ENCODE peak calls at places on chromosome 3, in ten cellular contexts. Y, A, C, N, D, M, W, R, T and B are unnamed samples.

GRCh38 chr3:191568206-191568605 is 107.2 kb downstream of the PYDC2 start:
- DNase-seq in Y (no peak), A (no peak), C (no peak), N (no peak), D (no peak), M (no peak), W (peak; percentile 39), R (no peak), T (no peak), B (no peak)

GRCh38 chr3:44845528-44846520 is 15.9 kb upstream of the TMEM42 start:
- DNase-seq in Y (no peak), A (no peak), C (peak; percentile 4), N (no peak), D (no peak), M (no peak), W (peak; percentile 47), R (no peak), T (peak; percentile 34), B (no peak)

GRCh38 chr3:197847866-197848401 is 56.9 kb downstream of the LRCH3 start:
- DNase-seq in Y (no peak), A (no peak), C (peak; percentile 49), N (no peak), D (no peak), M (no peak), W (no peak), R (peak; percentile 50), T (peak; percentile 12), B (no peak)

GRCh38 chr3:101854608-101855304 is 5.4 kb downstream of the NFKBIZ start:
- DNase-seq in Y (no peak), A (no peak), C (no peak), N (no peak), D (no peak), M (no peak), W (no peak), R (no peak), T (no peak), B (no peak)

GRCh38 chr3:139827833-139828232 is 107.2 kb upstream of the CLSTN2 start:
- DNase-seq in Y (no peak), A (no peak), C (no peak), N (no peak), D (peak; percentile 10), M (no peak), W (no peak), R (no peak), T (no peak), B (no peak)

GRCh38 chr3:15989419-15989818 is 185.1 kb upstream of the GALNT15 start:
- DNase-seq in Y (no peak), A (no peak), C (peak; percentile 24), N (no peak), D (no peak), M (no peak), W (peak; percentile 16), R (peak; percentile 47), T (no peak), B (no peak)

GRCh38 chr3:143885803-143886427 is 37.6 kb upstream of the SLC9A9 start:
- DNase-seq in Y (no peak), A (no peak), C (peak; percentile 67), N (no peak), D (peak; percentile 53), M (no peak), W (peak; percentile 53), R (peak; percentile 13), T (peak; percentile 32), B (no peak)

GRCh38 chr3:8982509-8982908 is 19.2 kb upstream of the RAD18 start:
- DNase-seq in Y (no peak), A (no peak), C (peak; percentile 29), N (peak; percentile 55), D (no peak), M (no peak), W (no peak), R (no peak), T (no peak), B (no peak)

GRCh38 chr3:169662215-169663070 is 1.1 kb downstream of the MECOM start:
- DNase-seq in Y (peak; percentile 84), A (peak; percentile 88), C (peak; percentile 83), N (no peak), D (peak; percentile 93), M (no peak), W (peak; percentile 73), R (peak; percentile 46), T (peak; percentile 63), B (no peak)

GRCh38 chr3:97021778-97022177 is 207.4 kb downstream of the EPHA6 start:
- DNase-seq in Y (no peak), A (no peak), C (no peak), N (no peak), D (no peak), M (no peak), W (no peak), R (no peak), T (no peak), B (no peak)

GRCh38 chr3:7573330-7573729 is 712.4 kb downstream of the GRM7 start:
- DNase-seq in Y (no peak), A (no peak), C (no peak), N (no peak), D (no peak), M (no peak), W (no peak), R (no peak), T (no peak), B (no peak)

GRCh38 chr3:72245183-72245811 is 460.3 kb upstream of the PROK2 start:
- DNase-seq in Y (peak; percentile 75), A (peak; percentile 83), C (peak; percentile 35), N (peak; percentile 62), D (no peak), M (peak; percentile 87), W (no peak), R (no peak), T (no peak), B (no peak)

GRCh38 chr3:113260980-113261920 is 49.9 kb downstream of the BOC start:
- DNase-seq in Y (no peak), A (peak; percentile 64), C (no peak), N (no peak), D (no peak), M (no peak), W (no peak), R (no peak), T (no peak), B (no peak)

GRCh38 chr3:134473868-134474546 is 11.8 kb downstream of the ANAPC13 start:
- DNase-seq in Y (no peak), A (peak; percentile 91), C (peak; percentile 90), N (peak; percentile 84), D (peak; percentile 92), M (peak; percentile 75), W (peak; percentile 90), R (peak; percentile 62), T (peak; percentile 83), B (peak; percentile 88)

GRCh38 chr3:131349946-131350347 is 31.6 kb upstream of the NUDT16 start:
- DNase-seq in Y (no peak), A (no peak), C (peak; percentile 91), N (no peak), D (no peak), M (no peak), W (peak; percentile 89), R (no peak), T (peak; percentile 66), B (no peak)

GRCh38 chr3:82329300-82329699 is 567.9 kb upstream of the GBE1 start:
- DNase-seq in Y (no peak), A (no peak), C (peak; percentile 25), N (no peak), D (no peak), M (no peak), W (peak; percentile 49), R (no peak), T (no peak), B (no peak)

GRCh38 chr3:45890405-45890804 is 4.1 kb downstream of the CCR9 start:
- DNase-seq in Y (no peak), A (no peak), C (no peak), N (no peak), D (no peak), M (no peak), W (peak; percentile 44), R (no peak), T (no peak), B (no peak)
- H3K4me3 ChIP-seq in Y (no peak overlapping the region), A (no peak overlapping the region), C (no peak overlapping the region), N (no peak overlapping the region), D (no peak overlapping the region), M (no peak overlapping the region), W (no peak overlapping the region), R (no peak overlapping the region), T (no peak overlapping the region), B (no peak overlapping the region)

DNA sequence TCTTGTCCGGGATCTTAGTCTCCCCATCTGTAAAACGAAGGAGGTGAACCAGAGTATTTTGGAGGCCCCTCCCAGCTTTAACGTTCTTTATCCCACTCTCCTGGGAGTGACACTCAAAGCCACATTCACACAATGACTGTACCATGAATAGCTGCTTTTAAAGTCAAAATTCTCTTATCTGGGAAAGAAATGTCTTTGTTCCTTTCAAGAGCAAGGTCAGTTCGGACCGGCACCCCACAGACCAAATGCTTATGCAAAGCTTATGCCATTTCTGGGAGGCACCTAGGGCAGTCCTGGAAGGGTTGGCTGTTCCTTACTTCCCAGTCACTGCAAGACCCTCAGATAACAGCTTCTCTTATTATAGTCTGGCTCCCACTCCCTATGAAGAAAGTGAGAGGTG is 53.5 kb upstream of the WNT5A start:
- DNase-seq in Y (no peak), A (no peak), C (no peak), N (no peak), D (no peak), M (no peak), W (no peak), R (no peak), T (no peak), B (no peak)
- H3K4me3 ChIP-seq in Y (no peak overlapping the region), A (no peak overlapping the region), C (no peak overlapping the region), N (no peak overlapping the region), D (no peak overlapping the region), M (no peak overlapping the region), W (no peak overlapping the region), R (no peak overlapping the region), T (no peak overlapping the region), B (no peak overlapping the region)

DNA sequence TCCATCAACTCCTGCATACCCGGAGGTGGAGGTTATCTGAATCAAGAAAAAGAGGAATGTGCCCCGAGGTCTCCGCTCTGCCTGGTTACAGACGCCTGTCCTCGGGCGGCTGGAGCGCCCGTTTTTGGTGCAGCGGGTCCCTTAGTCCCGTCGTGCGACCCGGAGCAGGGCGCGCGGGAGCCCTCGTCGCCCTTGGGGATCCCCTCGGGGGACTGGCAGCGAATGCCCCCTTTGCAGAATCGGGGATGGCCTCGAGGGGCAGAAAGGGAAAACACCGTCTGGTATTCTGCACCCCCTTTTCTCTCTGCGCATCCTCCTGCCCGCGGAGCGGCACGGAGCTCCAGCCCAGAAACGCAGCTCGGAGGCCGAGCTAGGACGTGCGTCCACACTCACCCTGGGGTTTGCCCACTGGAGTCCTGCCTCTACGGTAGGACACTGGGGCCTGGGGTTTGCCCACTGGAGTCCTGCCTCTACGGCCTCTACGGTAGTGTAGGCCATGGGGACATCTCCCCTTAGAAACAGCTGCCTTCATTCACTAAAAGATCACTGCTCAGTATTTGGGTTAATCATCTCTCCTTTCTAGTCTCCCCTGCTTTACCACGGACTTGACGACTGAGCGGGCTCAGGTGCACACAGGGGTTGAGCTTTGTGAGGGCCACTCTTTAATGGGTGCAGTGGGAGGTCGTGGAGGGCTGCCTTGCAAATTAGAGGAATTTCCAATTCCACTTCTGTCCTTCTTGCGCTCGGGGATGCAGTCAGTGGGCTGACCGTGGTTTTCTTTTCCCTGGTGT is 2.4 kb downstream of the PTPRG start:
- DNase-seq in Y (peak; percentile 61), A (no peak), C (peak; percentile 48), N (no peak), D (peak; percentile 55), M (no peak), W (no peak), R (no peak), T (no peak), B (no peak)
- H3K4me3 ChIP-seq in Y (peak overlapping the region; percentile 71), A (peak overlapping the region; percentile 99), C (peak overlapping the region; percentile 89), N (peak overlapping the region; percentile 90), D (peak overlapping the region; percentile 99), M (peak overlapping the region; percentile 75), W (no peak overlapping the region), R (peak overlapping the region; percentile 72), T (peak overlapping the region; percentile 62), B (peak overlapping the region; percentile 82)

GRCh38 chr3:194395767-194396527 is 3.1 kb downstream of the GP5 start:
- DNase-seq in Y (no peak), A (no peak), C (peak; percentile 45), N (no peak), D (peak; percentile 56), M (no peak), W (no peak), R (peak; percentile 11), T (no peak), B (no peak)
- H3K4me3 ChIP-seq in Y (peak overlapping the region; percentile 45), A (no peak overlapping the region), C (peak overlapping the region; percentile 23), N (peak overlapping the region; percentile 38), D (peak overlapping the region; percentile 26), M (no peak overlapping the region), W (no peak overlapping the region), R (no peak overlapping the region), T (no peak overlapping the region), B (no peak overlapping the region)